ENCODE peak calls at places on chromosomes 6 and 20, in nine cellular contexts. O, Z, U, K, S, V, I, A and C are unnamed samples.

GRCh38 chr6:28816909-28817807 is 106.6 kb downstream of the TRIM27 start:
- DNase-seq in V (no peak), I (no peak), Z (no peak), A (peak; percentile 58), O (no peak), S (peak; percentile 69), U (no peak), K (no peak), C (no peak)

GRCh38 chr6:169844946-169845345 is 93.5 kb downstream of the ERMARD start:
- DNase-seq in Z (no peak), U (no peak), K (peak; percentile 22), I (no peak), V (no peak), O (no peak), A (no peak), S (no peak), C (no peak)

GRCh38 chr20:44463466-44463865 is 12.2 kb upstream of the TTPAL start:
- DNase-seq in Z (no peak), S (no peak), V (no peak), I (no peak), O (no peak), K (no peak), A (no peak), U (no peak), C (no peak)

GRCh38 chr20:49384437-49385434 is 97.7 kb downstream of the KCNB1 start:
- DNase-seq in A (no peak), S (peak; percentile 76), Z (peak; percentile 89), K (peak; percentile 59), I (peak; percentile 50), V (peak; percentile 72), U (peak; percentile 59), O (peak; percentile 81), C (no peak)

GRCh38 chr6:17705428-17705777 is 1.3 kb downstream of the NUP153 start:
- DNase-seq in K (peak; percentile 38), A (peak; percentile 63), Z (peak; percentile 43), V (no peak), U (peak; percentile 50), O (no peak), S (peak; percentile 70), I (no peak), C (no peak)

GRCh38 chr6:83852528-83853177 is 507 bp upstream of the RIPPLY2 start:
- DNase-seq in S (no peak), A (no peak), U (no peak), O (no peak), Z (no peak), V (no peak), I (no peak), K (no peak), C (no peak)

GRCh38 chr6:129606664-129607063 is 103.3 kb downstream of the ARHGAP18 start:
- DNase-seq in Z (no peak), V (no peak), A (peak; percentile 58), O (no peak), S (no peak), K (no peak), I (no peak), U (no peak), C (no peak)

GRCh38 chr20:21099653-21100589 is 6.2 kb downstream of the LINC00237 start:
- DNase-seq in U (peak; percentile 44), O (peak; percentile 49), S (no peak), V (peak; percentile 69), K (peak; percentile 55), I (no peak), Z (peak; percentile 53), A (no peak), C (peak; percentile 72)

GRCh38 chr6:79694156-79694555 is 63.0 kb downstream of the SH3BGRL2 start:
- DNase-seq in A (no peak), K (no peak), S (no peak), I (no peak), V (no peak), O (no peak), Z (no peak), U (no peak), C (no peak)

GRCh38 chr20:11919046-11919445 is 1.4 kb downstream of the BTBD3 start:
- DNase-seq in A (peak; percentile 12), V (no peak), K (peak; percentile 70), Z (no peak), U (no peak), O (peak; percentile 22), I (no peak), S (no peak), C (no peak)

GRCh38 chr6:162907876-162908481 is 180.2 kb downstream of the PACRG start:
- DNase-seq in K (no peak), O (no peak), A (peak; percentile 16), V (peak; percentile 29), Z (no peak), I (no peak), U (no peak), S (peak; percentile 65), C (no peak)

GRCh38 chr20:36152266-36152665 is 2.3 kb upstream of the EPB41L1 start:
- DNase-seq in I (no peak), V (no peak), U (no peak), Z (no peak), O (no peak), S (no peak), A (no peak), K (no peak), C (no peak)

GRCh38 chr6:11791354-11792107 is 12.9 kb upstream of the ADTRP start:
- DNase-seq in U (no peak), S (no peak), K (no peak), I (no peak), V (no peak), Z (no peak), O (no peak), A (no peak), C (no peak)

GRCh38 chr6:160030103-160030502 is 61.2 kb downstream of the IGF2R start:
- DNase-seq in A (peak; percentile 96), K (peak; percentile 62), U (peak; percentile 86), V (no peak), I (peak; percentile 80), S (peak; percentile 91), O (peak; percentile 65), Z (peak; percentile 87), C (peak; percentile 83)
- TF ChIP-seq CTCF in A (no peak), K (no peak), U (no peak), V (no peak), I (no peak), S (no peak), O (no peak), Z (peak; percentile 9), C (no peak)

GRCh38 chr6:158807515-158808441 is 11.4 kb downstream of the EZR start:
- DNase-seq in O (no peak), I (no peak), Z (no peak), S (no peak), K (peak; percentile 21), A (no peak), U (no peak), V (no peak), C (no peak)

GRCh38 chr6:158808918-158809678 is 10.1 kb downstream of the EZR start:
- DNase-seq in O (no peak), S (no peak), K (peak; percentile 27), A (no peak), V (peak; percentile 97), I (no peak), U (peak; percentile 51), Z (no peak), C (no peak)

GRCh38 chr6:158803733-158804143 is 15.4 kb downstream of the EZR start:
- DNase-seq in U (no peak), O (peak; percentile 64), V (peak; percentile 87), I (no peak), Z (no peak), K (peak; percentile 34), A (no peak), S (peak; percentile 81), C (no peak)

GRCh38 chr6:158808442-158808833 is 10.7 kb downstream of the EZR start:
- DNase-seq in Z (no peak), U (peak; percentile 15), V (peak; percentile 55), O (no peak), S (no peak), I (no peak), K (peak; percentile 34), A (no peak), C (no peak)

DNA sequence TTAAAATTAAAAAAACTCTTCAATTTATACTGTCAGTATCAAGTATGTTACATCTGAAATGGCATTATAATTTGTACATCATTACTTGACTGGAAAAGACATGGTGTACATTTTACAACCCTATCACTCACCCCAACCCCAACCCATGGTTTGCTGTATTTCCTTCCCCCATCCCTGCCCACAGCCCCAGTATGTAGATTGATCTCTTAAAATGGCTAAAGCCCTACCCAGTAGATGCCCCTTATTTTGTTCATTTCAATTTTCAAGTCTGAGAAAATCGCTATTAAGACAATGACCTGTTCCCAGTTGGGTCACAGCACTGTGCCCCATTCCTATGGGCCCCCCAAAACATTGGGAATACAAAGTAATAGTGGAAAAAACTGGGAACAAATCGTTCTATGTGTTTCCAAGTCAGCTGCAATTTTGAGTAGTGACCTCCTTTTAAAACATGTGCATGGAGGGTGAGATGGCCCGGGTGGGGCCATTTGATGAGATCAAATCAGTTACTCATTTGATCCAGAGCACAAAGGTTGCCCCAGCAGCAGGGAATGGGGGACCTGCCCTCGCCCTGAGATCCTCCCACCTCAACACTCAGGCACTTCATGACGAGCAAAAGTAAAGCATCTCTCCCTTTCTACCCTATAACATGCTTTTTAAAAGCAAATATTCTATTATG is 13.3 kb downstream of the EZR start:
- DNase-seq in O (peak; percentile 50), K (peak; percentile 25), U (no peak), V (no peak), S (no peak), I (no peak), A (no peak), Z (no peak), C (no peak)
- H3K4me1 ChIP-seq in O (peaks cover 84% of the 10 kb centered on the region), K (peaks cover 84% of the 10 kb centered on the region), U (peaks cover 55% of the 10 kb centered on the region), V (peaks cover 93% of the 10 kb centered on the region), S (peaks cover 64% of the 10 kb centered on the region), I (no peaks in the 10 kb centered on the region), A (peaks cover 10% of the 10 kb centered on the region), Z (peaks cover 47% of the 10 kb centered on the region), C (peaks cover 66% of the 10 kb centered on the region)

GRCh38 chr20:32943490-32944052 is 60.7 kb downstream of the SUN5 start:
- DNase-seq in Z (no peak), S (no peak), K (no peak), O (no peak), U (no peak), V (no peak), I (no peak), A (no peak), C (no peak)

GRCh38 chr20:32946629-32947028 is 57.6 kb downstream of the SUN5 start:
- DNase-seq in I (no peak), K (no peak), U (no peak), V (no peak), O (no peak), S (no peak), Z (no peak), A (no peak), C (no peak)

GRCh38 chr20:32945710-32946221 is 58.5 kb downstream of the SUN5 start:
- DNase-seq in O (no peak), A (no peak), K (no peak), I (no peak), Z (peak; percentile 49), U (no peak), V (peak; percentile 43), S (peak; percentile 51), C (no peak)

GRCh38 chr20:32941155-32941885 is 62.9 kb downstream of the SUN5 start:
- DNase-seq in K (no peak), A (no peak), S (no peak), Z (no peak), I (no peak), U (no peak), V (no peak), O (no peak), C (no peak)
- H3K4me3 ChIP-seq in K (no peak overlapping the region), A (no peak overlapping the region), S (no peak overlapping the region), Z (no peak overlapping the region), I (no peak overlapping the region), U (no peak overlapping the region), V (no peak overlapping the region), O (no peak overlapping the region), C (no peak overlapping the region)

GRCh38 chr20:6829510-6830116 is 62.1 kb downstream of the BMP2 start:
- DNase-seq in Z (no peak), K (no peak), S (no peak), A (no peak), U (no peak), V (no peak), O (no peak), I (no peak), C (no peak)
- TF ChIP-seq CTCF in Z (peak; percentile 46), K (no peak), S (peak; percentile 53), A (peak; percentile 12), U (no peak), V (no peak), O (no peak), I (no peak), C (no peak)